ENCODE peak calls at places on chromosomes 12 and 14, in eight cellular contexts. C, Z, H, J, W, M, K and T are unnamed samples.

GRCh38 chr12:79524507-79525148 is 166.1 kb downstream of the PAWR start:
- DNase-seq in M (no peak), W (no peak), H (no peak), K (no peak), J (no peak), Z (no peak), C (no peak), T (no peak)

GRCh38 chr12:112973712-112974305 is 4.5 kb upstream of the OAS2 start:
- DNase-seq in H (peak), J (no peak), M (no peak), Z (no peak), C (no peak), W (peak), K (no peak), T (no peak)

GRCh38 chr12:98999569-98999968 is 354.5 kb downstream of the APAF1 start:
- DNase-seq in W (peak), C (no peak), Z (no peak), J (no peak), M (no peak), K (no peak), H (peak), T (no peak)

GRCh38 chr12:51005671-51006070 is 20.5 kb downstream of the SLC11A2 start:
- DNase-seq in Z (no peak), H (no peak), K (no peak), M (no peak), J (peak), C (no peak), W (no peak), T (peak)

GRCh38 chr12:113092478-113093408 is 36.2 kb downstream of the DTX1 start:
- DNase-seq in H (no peak), J (no peak), C (no peak), Z (no peak), K (no peak), M (peak), W (no peak), T (peak)

GRCh38 chr12:38771871-38772270 is 133.5 kb downstream of the CPNE8 start:
- DNase-seq in K (no peak), J (peak), C (no peak), M (no peak), W (no peak), H (no peak), Z (no peak), T (no peak)

GRCh38 chr14:99239661-99240092 is 32.3 kb downstream of the BCL11B start:
- DNase-seq in Z (no peak), K (no peak), M (no peak), H (no peak), C (no peak), J (no peak), W (no peak), T (no peak)

GRCh38 chr12:87227157-87227556 is 802.0 kb downstream of the C12orf50 start:
- DNase-seq in Z (no peak), H (peak), K (no peak), W (no peak), C (no peak), J (no peak), M (no peak), T (no peak)

GRCh38 chr12:113359939-113360748 is 1.8 kb downstream of the PLBD2 start:
- DNase-seq in J (no peak), K (no peak), W (no peak), Z (no peak), H (peak), C (no peak), M (no peak), T (peak)

GRCh38 chr12:12510141-12510540 is 52.5 kb downstream of the DUSP16 start:
- DNase-seq in W (no peak), C (peak), M (no peak), J (peak), H (peak), K (no peak), Z (no peak), T (no peak)

GRCh38 chr14:35594616-35595015 is 60.7 kb downstream of the INSM2 start:
- DNase-seq in Z (no peak), W (no peak), H (no peak), M (no peak), K (no peak), C (no peak), J (no peak), T (no peak)

GRCh38 chr12:70110085-70110484 is 133.1 kb upstream of the CNOT2 start:
- DNase-seq in Z (no peak), H (no peak), W (no peak), C (no peak), M (no peak), K (no peak), J (no peak), T (no peak)